ENCODE peak calls at places on chromosomes 13 and 19, in ten cellular contexts. One of them, this sample, is unnamed.

GRCh38 chr13:113468461-113469147 is 15.3 kb upstream of the ADPRHL1 start:
- DNase-seq in CD8-positive, alpha-beta T cell: no peak
- DNase-seq in effector memory CD4-positive, alpha-beta T cell: no peak
- DNase-seq in pancreas: no peak
- DNase-seq in aorta: no peak
- DNase-seq in GM06990: no peak
- DNase-seq in HL-60: no peak
- DNase-seq in heart right ventricle: no peak
- DNase-seq in mammary epithelial cell: no peak
- DNase-seq in psoas muscle: no peak
- DNase-seq in this sample: no peak

GRCh38 chr13:69585656-69586055 is 522.0 kb upstream of the ATXN8OS start:
- DNase-seq in CD8-positive, alpha-beta T cell: no peak
- DNase-seq in effector memory CD4-positive, alpha-beta T cell: no peak
- DNase-seq in pancreas: no peak
- DNase-seq in aorta: no peak
- DNase-seq in GM06990: no peak
- DNase-seq in HL-60: no peak
- DNase-seq in heart right ventricle: no peak
- DNase-seq in mammary epithelial cell: no peak
- DNase-seq in psoas muscle: no peak
- DNase-seq in this sample: no peak

GRCh38 chr13:84896128-84896527 is 903.1 kb downstream of the SLITRK6 start:
- DNase-seq in CD8-positive, alpha-beta T cell: no peak
- DNase-seq in effector memory CD4-positive, alpha-beta T cell: no peak
- DNase-seq in pancreas: no peak
- DNase-seq in aorta: no peak
- DNase-seq in GM06990: no peak
- DNase-seq in HL-60: no peak
- DNase-seq in heart right ventricle: no peak
- DNase-seq in mammary epithelial cell: peak; percentile 42
- DNase-seq in psoas muscle: no peak
- DNase-seq in this sample: no peak

GRCh38 chr19:4301590-4302237 is 475 bp downstream of the TMIGD2 start:
- DNase-seq in CD8-positive, alpha-beta T cell: no peak
- DNase-seq in effector memory CD4-positive, alpha-beta T cell: no peak
- DNase-seq in pancreas: no peak
- DNase-seq in aorta: no peak
- DNase-seq in GM06990: no peak
- DNase-seq in HL-60: no peak
- DNase-seq in heart right ventricle: no peak
- DNase-seq in mammary epithelial cell: no peak
- DNase-seq in psoas muscle: no peak
- DNase-seq in this sample: no peak

GRCh38 chr19:43444531-43445340 is 20.7 kb downstream of the LYPD3 start:
- DNase-seq in CD8-positive, alpha-beta T cell: no peak
- DNase-seq in effector memory CD4-positive, alpha-beta T cell: no peak
- DNase-seq in pancreas: no peak
- DNase-seq in aorta: no peak
- DNase-seq in GM06990: no peak
- DNase-seq in HL-60: peak; percentile 50
- DNase-seq in heart right ventricle: no peak
- DNase-seq in mammary epithelial cell: no peak
- DNase-seq in psoas muscle: no peak
- DNase-seq in this sample: no peak

GRCh38 chr13:39038569-39038898 is 278 bp downstream of the NHLRC3 start:
- DNase-seq in CD8-positive, alpha-beta T cell: no peak
- DNase-seq in effector memory CD4-positive, alpha-beta T cell: peak; percentile 18
- DNase-seq in pancreas: peak; percentile 30
- DNase-seq in aorta: no peak
- DNase-seq in GM06990: no peak
- DNase-seq in HL-60: no peak
- DNase-seq in heart right ventricle: no peak
- DNase-seq in mammary epithelial cell: peak; percentile 48
- DNase-seq in psoas muscle: no peak
- DNase-seq in this sample: peak; percentile 81

GRCh38 chr19:55101261-55101660 is 16.2 kb downstream of the PPP1R12C start:
- DNase-seq in CD8-positive, alpha-beta T cell: no peak
- DNase-seq in effector memory CD4-positive, alpha-beta T cell: no peak
- DNase-seq in pancreas: no peak
- DNase-seq in aorta: no peak
- DNase-seq in GM06990: no peak
- DNase-seq in HL-60: no peak
- DNase-seq in heart right ventricle: no peak
- DNase-seq in mammary epithelial cell: no peak
- DNase-seq in psoas muscle: no peak
- DNase-seq in this sample: no peak

GRCh38 chr19:5147074-5147970 is 178.4 kb downstream of the KDM4B start:
- DNase-seq in CD8-positive, alpha-beta T cell: no peak
- DNase-seq in effector memory CD4-positive, alpha-beta T cell: no peak
- DNase-seq in pancreas: peak; percentile 19
- DNase-seq in aorta: peak; percentile 50
- DNase-seq in GM06990: peak; percentile 8
- DNase-seq in HL-60: no peak
- DNase-seq in heart right ventricle: no peak
- DNase-seq in mammary epithelial cell: no peak
- DNase-seq in psoas muscle: no peak
- DNase-seq in this sample: peak; percentile 68

GRCh38 chr13:30832845-30833332 is 73.2 kb upstream of the MEDAG start:
- DNase-seq in CD8-positive, alpha-beta T cell: peak; percentile 6
- DNase-seq in effector memory CD4-positive, alpha-beta T cell: no peak
- DNase-seq in pancreas: peak; percentile 93
- DNase-seq in aorta: peak; percentile 84
- DNase-seq in GM06990: no peak
- DNase-seq in HL-60: no peak
- DNase-seq in heart right ventricle: no peak
- DNase-seq in mammary epithelial cell: peak; percentile 93
- DNase-seq in psoas muscle: peak; percentile 51
- DNase-seq in this sample: peak; percentile 82

GRCh38 chr13:112260108-112261055 is 115.8 kb upstream of the SPACA7 start:
- DNase-seq in CD8-positive, alpha-beta T cell: no peak
- DNase-seq in effector memory CD4-positive, alpha-beta T cell: no peak
- DNase-seq in pancreas: no peak
- DNase-seq in aorta: no peak
- DNase-seq in GM06990: no peak
- DNase-seq in HL-60: no peak
- DNase-seq in heart right ventricle: no peak
- DNase-seq in mammary epithelial cell: no peak
- DNase-seq in psoas muscle: no peak
- DNase-seq in this sample: peak; percentile 42

GRCh38 chr13:114136576-114136975 is 4.2 kb upstream of the RASA3 start:
- DNase-seq in CD8-positive, alpha-beta T cell: no peak
- DNase-seq in effector memory CD4-positive, alpha-beta T cell: no peak
- DNase-seq in pancreas: no peak
- DNase-seq in aorta: peak; percentile 56
- DNase-seq in GM06990: no peak
- DNase-seq in HL-60: no peak
- DNase-seq in heart right ventricle: no peak
- DNase-seq in mammary epithelial cell: no peak
- DNase-seq in psoas muscle: no peak
- DNase-seq in this sample: no peak

GRCh38 chr13:113532156-113532806 is 41.8 kb upstream of the DCUN1D2 start:
- DNase-seq in CD8-positive, alpha-beta T cell: no peak
- DNase-seq in effector memory CD4-positive, alpha-beta T cell: no peak
- DNase-seq in pancreas: no peak
- DNase-seq in aorta: peak; percentile 36
- DNase-seq in GM06990: no peak
- DNase-seq in HL-60: no peak
- DNase-seq in heart right ventricle: no peak
- DNase-seq in mammary epithelial cell: peak; percentile 24
- DNase-seq in psoas muscle: no peak
- DNase-seq in this sample: peak; percentile 34

DNA sequence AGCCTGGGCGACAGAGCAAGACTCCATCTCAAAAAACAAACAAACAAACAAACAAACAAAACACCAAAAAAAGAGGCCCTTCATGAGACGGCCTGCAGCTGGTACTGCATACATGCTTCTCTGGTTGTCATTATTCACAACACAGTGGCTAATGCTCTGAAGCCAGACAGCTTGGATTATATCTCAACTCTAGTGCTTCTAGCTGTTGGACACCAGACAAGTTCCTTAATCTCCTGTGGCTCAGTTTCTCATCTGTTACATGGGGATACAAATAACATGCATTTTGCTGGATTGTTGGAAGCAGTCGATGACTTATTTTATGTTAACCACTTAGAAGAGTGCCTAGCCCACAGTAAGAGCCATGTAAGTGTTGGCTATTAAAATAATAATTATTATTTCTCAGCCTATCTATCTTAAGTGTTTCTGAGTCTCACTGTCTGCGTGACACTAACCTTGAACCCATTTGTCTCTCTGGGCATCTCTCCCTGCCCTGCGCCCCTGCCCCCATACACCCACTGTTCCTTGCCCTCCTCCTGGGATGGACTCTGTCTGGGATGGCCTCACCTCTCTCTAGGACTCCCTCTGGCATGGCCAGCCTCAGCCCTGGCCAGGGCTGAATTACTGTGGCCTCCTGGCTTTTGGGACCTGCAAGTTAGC is 3.1 kb upstream of the JUNB start:
- DNase-seq in CD8-positive, alpha-beta T cell: no peak
- DNase-seq in effector memory CD4-positive, alpha-beta T cell: no peak
- DNase-seq in pancreas: no peak
- DNase-seq in aorta: no peak
- DNase-seq in GM06990: no peak
- DNase-seq in HL-60: no peak
- DNase-seq in heart right ventricle: no peak
- DNase-seq in mammary epithelial cell: no peak
- DNase-seq in psoas muscle: no peak
- DNase-seq in this sample: no peak
- H3K4me3 ChIP-seq in CD8-positive, alpha-beta T cell: no peak overlapping the region
- H3K4me3 ChIP-seq in effector memory CD4-positive, alpha-beta T cell: no peak overlapping the region
- H3K4me3 ChIP-seq in pancreas: no peak overlapping the region
- H3K4me3 ChIP-seq in aorta: no peak overlapping the region
- H3K4me3 ChIP-seq in GM06990: peak overlapping the region; percentile 62
- H3K4me3 ChIP-seq in HL-60: no peak overlapping the region
- H3K4me3 ChIP-seq in heart right ventricle: peak overlapping the region; percentile 100
- H3K4me3 ChIP-seq in mammary epithelial cell: no peak overlapping the region
- H3K4me3 ChIP-seq in psoas muscle: peak overlapping the region; percentile 99
- H3K4me3 ChIP-seq in this sample: no peak overlapping the region

GRCh38 chr13:83881031-83881727 is 1.1 kb downstream of the SLITRK1 start:
- DNase-seq in CD8-positive, alpha-beta T cell: no peak
- DNase-seq in effector memory CD4-positive, alpha-beta T cell: no peak
- DNase-seq in pancreas: no peak
- DNase-seq in aorta: no peak
- DNase-seq in GM06990: no peak
- DNase-seq in HL-60: no peak
- DNase-seq in heart right ventricle: no peak
- DNase-seq in mammary epithelial cell: no peak
- DNase-seq in psoas muscle: no peak
- DNase-seq in this sample: no peak
- H3K4me3 ChIP-seq in CD8-positive, alpha-beta T cell: no peak overlapping the region
- H3K4me3 ChIP-seq in effector memory CD4-positive, alpha-beta T cell: no peak overlapping the region
- H3K4me3 ChIP-seq in pancreas: peak overlapping the region; percentile 7
- H3K4me3 ChIP-seq in aorta: no peak overlapping the region
- H3K4me3 ChIP-seq in GM06990: no peak overlapping the region
- H3K4me3 ChIP-seq in HL-60: no peak overlapping the region
- H3K4me3 ChIP-seq in heart right ventricle: no peak overlapping the region
- H3K4me3 ChIP-seq in mammary epithelial cell: no peak overlapping the region
- H3K4me3 ChIP-seq in psoas muscle: no peak overlapping the region
- H3K4me3 ChIP-seq in this sample: no peak overlapping the region

DNA sequence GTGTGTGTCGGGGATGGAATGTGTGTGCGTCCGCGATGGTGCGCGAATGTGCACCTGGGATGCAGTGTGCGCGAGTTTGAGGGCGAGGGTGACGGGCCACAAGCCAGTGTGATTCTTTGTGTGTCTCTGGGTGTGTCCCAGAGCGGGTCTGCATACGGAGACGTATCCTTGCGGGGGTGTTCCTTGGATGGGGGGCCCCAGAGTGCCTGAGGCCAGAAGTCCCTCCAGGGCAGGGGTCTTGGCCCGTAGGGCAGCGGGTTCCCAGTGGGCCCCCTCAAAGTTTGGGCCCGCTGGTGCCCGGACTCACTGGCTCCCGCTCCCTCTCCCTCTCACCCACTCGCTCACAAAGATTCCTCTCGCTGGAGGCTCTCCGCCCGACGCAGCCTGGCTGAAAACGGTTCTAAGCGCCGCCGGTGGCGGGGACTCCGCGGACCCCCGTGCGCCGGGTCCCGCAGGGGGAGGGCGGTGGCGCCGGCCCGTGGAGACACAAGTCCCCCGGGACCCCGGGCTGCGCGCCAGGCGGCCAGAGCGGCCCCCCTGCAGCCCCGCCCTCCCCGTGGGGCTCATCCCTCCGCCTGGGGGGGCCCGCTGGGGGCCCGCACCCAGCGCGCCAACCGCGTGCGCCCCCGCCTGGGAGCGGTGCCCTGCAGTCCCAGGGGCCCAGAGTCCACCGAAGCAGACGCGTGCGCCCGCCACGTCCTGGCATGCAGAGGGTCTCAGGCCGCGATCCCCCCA is 886 bp downstream of the CRLF1 start:
- DNase-seq in CD8-positive, alpha-beta T cell: no peak
- DNase-seq in effector memory CD4-positive, alpha-beta T cell: no peak
- DNase-seq in pancreas: no peak
- DNase-seq in aorta: no peak
- DNase-seq in GM06990: no peak
- DNase-seq in HL-60: no peak
- DNase-seq in heart right ventricle: no peak
- DNase-seq in mammary epithelial cell: no peak
- DNase-seq in psoas muscle: no peak
- DNase-seq in this sample: no peak
- H3K4me3 ChIP-seq in CD8-positive, alpha-beta T cell: no peak overlapping the region
- H3K4me3 ChIP-seq in effector memory CD4-positive, alpha-beta T cell: no peak overlapping the region
- H3K4me3 ChIP-seq in pancreas: no peak overlapping the region
- H3K4me3 ChIP-seq in aorta: no peak overlapping the region
- H3K4me3 ChIP-seq in GM06990: no peak overlapping the region
- H3K4me3 ChIP-seq in HL-60: no peak overlapping the region
- H3K4me3 ChIP-seq in heart right ventricle: peak overlapping the region; percentile 31
- H3K4me3 ChIP-seq in mammary epithelial cell: no peak overlapping the region
- H3K4me3 ChIP-seq in psoas muscle: peak overlapping the region; percentile 50
- H3K4me3 ChIP-seq in this sample: no peak overlapping the region

GRCh38 chr19:51598159-51598915 is 27.3 kb downstream of the ZNF175 start:
- DNase-seq in CD8-positive, alpha-beta T cell: no peak
- DNase-seq in effector memory CD4-positive, alpha-beta T cell: no peak
- DNase-seq in pancreas: peak; percentile 37
- DNase-seq in aorta: no peak
- DNase-seq in GM06990: no peak
- DNase-seq in HL-60: no peak
- DNase-seq in heart right ventricle: no peak
- DNase-seq in mammary epithelial cell: no peak
- DNase-seq in psoas muscle: no peak
- DNase-seq in this sample: no peak

GRCh38 chr19:51595776-51596175 is 24.7 kb downstream of the ZNF175 start:
- DNase-seq in CD8-positive, alpha-beta T cell: no peak
- DNase-seq in effector memory CD4-positive, alpha-beta T cell: no peak
- DNase-seq in pancreas: no peak
- DNase-seq in aorta: no peak
- DNase-seq in GM06990: no peak
- DNase-seq in HL-60: peak; percentile 49
- DNase-seq in heart right ventricle: no peak
- DNase-seq in mammary epithelial cell: no peak
- DNase-seq in psoas muscle: no peak
- DNase-seq in this sample: no peak

GRCh38 chr19:51602189-51602854 is 27.9 kb downstream of the SIGLEC5 start:
- DNase-seq in CD8-positive, alpha-beta T cell: no peak
- DNase-seq in effector memory CD4-positive, alpha-beta T cell: no peak
- DNase-seq in pancreas: no peak
- DNase-seq in aorta: no peak
- DNase-seq in GM06990: peak; percentile 35
- DNase-seq in HL-60: no peak
- DNase-seq in heart right ventricle: no peak
- DNase-seq in mammary epithelial cell: no peak
- DNase-seq in psoas muscle: no peak
- DNase-seq in this sample: no peak

GRCh38 chr19:51599084-51599483 is 28.0 kb downstream of the ZNF175 start:
- DNase-seq in CD8-positive, alpha-beta T cell: no peak
- DNase-seq in effector memory CD4-positive, alpha-beta T cell: no peak
- DNase-seq in pancreas: no peak
- DNase-seq in aorta: no peak
- DNase-seq in GM06990: no peak
- DNase-seq in HL-60: no peak
- DNase-seq in heart right ventricle: no peak
- DNase-seq in mammary epithelial cell: no peak
- DNase-seq in psoas muscle: no peak
- DNase-seq in this sample: no peak

GRCh38 chr19:51600940-51601575 is 29.1 kb downstream of the SIGLEC5 start:
- DNase-seq in CD8-positive, alpha-beta T cell: no peak
- DNase-seq in effector memory CD4-positive, alpha-beta T cell: no peak
- DNase-seq in pancreas: no peak
- DNase-seq in aorta: no peak
- DNase-seq in GM06990: peak; percentile 48
- DNase-seq in HL-60: no peak
- DNase-seq in heart right ventricle: no peak
- DNase-seq in mammary epithelial cell: no peak
- DNase-seq in psoas muscle: no peak
- DNase-seq in this sample: peak; percentile 58
- H3K4me3 ChIP-seq in CD8-positive, alpha-beta T cell: peak overlapping the region; percentile 4
- H3K4me3 ChIP-seq in effector memory CD4-positive, alpha-beta T cell: no peak overlapping the region
- H3K4me3 ChIP-seq in pancreas: no peak overlapping the region
- H3K4me3 ChIP-seq in aorta: no peak overlapping the region
- H3K4me3 ChIP-seq in GM06990: peak overlapping the region; percentile 37
- H3K4me3 ChIP-seq in HL-60: no peak overlapping the region
- H3K4me3 ChIP-seq in heart right ventricle: no peak overlapping the region
- H3K4me3 ChIP-seq in mammary epithelial cell: no peak overlapping the region
- H3K4me3 ChIP-seq in psoas muscle: no peak overlapping the region
- H3K4me3 ChIP-seq in this sample: no peak overlapping the region

This sample was measured in left lung.